ENCODE peak calls at places on chromosomes 3 and 15, in seven cellular contexts. One of them, this sample, is unnamed.

GRCh38 chr3:57729339-57730039 is 26.6 kb upstream of the SLMAP start:
- DNase-seq in PC-3: no peak
- DNase-seq in left ventricle myocardium inferior: no peak
- DNase-seq in heart left ventricle: no peak
- DNase-seq in foreskin fibroblast: no peak
- DNase-seq in BJ: no peak
- DNase-seq in breast epithelium: no peak
- DNase-seq in this sample: no peak

GRCh38 chr3:23710555-23710954 is 95.2 kb upstream of the UBE2E1 start:
- DNase-seq in PC-3: no peak
- DNase-seq in left ventricle myocardium inferior: peak; percentile 46
- DNase-seq in heart left ventricle: peak; percentile 60
- DNase-seq in foreskin fibroblast: peak; percentile 60
- DNase-seq in BJ: no peak
- DNase-seq in breast epithelium: no peak
- DNase-seq in this sample: no peak

GRCh38 chr3:197953325-197953724 is 3.3 kb downstream of the RPL35A start:
- DNase-seq in PC-3: no peak
- DNase-seq in left ventricle myocardium inferior: no peak
- DNase-seq in heart left ventricle: no peak
- DNase-seq in foreskin fibroblast: no peak
- DNase-seq in BJ: no peak
- DNase-seq in breast epithelium: no peak
- DNase-seq in this sample: no peak

GRCh38 chr15:67783303-67783702 is 42.0 kb upstream of the SKOR1 start:
- DNase-seq in PC-3: no peak
- DNase-seq in left ventricle myocardium inferior: no peak
- DNase-seq in heart left ventricle: no peak
- DNase-seq in foreskin fibroblast: no peak
- DNase-seq in BJ: no peak
- DNase-seq in breast epithelium: no peak
- DNase-seq in this sample: no peak

GRCh38 chr3:129824926-129825541 is 68.5 kb downstream of the TMCC1 start:
- DNase-seq in PC-3: peak; percentile 62
- DNase-seq in left ventricle myocardium inferior: no peak
- DNase-seq in heart left ventricle: no peak
- DNase-seq in foreskin fibroblast: no peak
- DNase-seq in BJ: no peak
- DNase-seq in breast epithelium: no peak
- DNase-seq in this sample: peak; percentile 38

GRCh38 chr15:40875996-40876740 is 2.1 kb upstream of the RHOV start:
- DNase-seq in PC-3: no peak
- DNase-seq in left ventricle myocardium inferior: no peak
- DNase-seq in heart left ventricle: no peak
- DNase-seq in foreskin fibroblast: no peak
- DNase-seq in BJ: no peak
- DNase-seq in breast epithelium: no peak
- DNase-seq in this sample: no peak

GRCh38 chr3:119296723-119297122 is 2.5 kb downstream of the ARHGAP31 start:
- DNase-seq in PC-3: no peak
- DNase-seq in left ventricle myocardium inferior: no peak
- DNase-seq in heart left ventricle: no peak
- DNase-seq in foreskin fibroblast: no peak
- DNase-seq in BJ: no peak
- DNase-seq in breast epithelium: no peak
- DNase-seq in this sample: no peak

GRCh38 chr3:160956785-160957184 is 148.4 kb downstream of the B3GALNT1 start:
- DNase-seq in PC-3: peak; percentile 74
- DNase-seq in left ventricle myocardium inferior: no peak
- DNase-seq in heart left ventricle: no peak
- DNase-seq in foreskin fibroblast: peak; percentile 12
- DNase-seq in BJ: no peak
- DNase-seq in breast epithelium: no peak
- DNase-seq in this sample: no peak

GRCh38 chr3:156665296-156665695 is 9.1 kb upstream of the TIPARP start:
- DNase-seq in PC-3: peak; percentile 55
- DNase-seq in left ventricle myocardium inferior: no peak
- DNase-seq in heart left ventricle: no peak
- DNase-seq in foreskin fibroblast: peak; percentile 89
- DNase-seq in BJ: peak; percentile 41
- DNase-seq in breast epithelium: no peak
- DNase-seq in this sample: no peak

GRCh38 chr3:100647171-100647570 is 37.8 kb downstream of the ADGRG7 start:
- DNase-seq in PC-3: no peak
- DNase-seq in left ventricle myocardium inferior: no peak
- DNase-seq in heart left ventricle: no peak
- DNase-seq in foreskin fibroblast: no peak
- DNase-seq in BJ: no peak
- DNase-seq in breast epithelium: no peak
- DNase-seq in this sample: no peak

GRCh38 chr3:10941972-10942371 is 50.6 kb upstream of the SLC6A1 start:
- DNase-seq in PC-3: peak; percentile 68
- DNase-seq in left ventricle myocardium inferior: no peak
- DNase-seq in heart left ventricle: peak; percentile 14
- DNase-seq in foreskin fibroblast: no peak
- DNase-seq in BJ: no peak
- DNase-seq in breast epithelium: no peak
- DNase-seq in this sample: no peak

GRCh38 chr3:187039723-187040414 is 99.4 kb downstream of the RPL39L start:
- DNase-seq in PC-3: no peak
- DNase-seq in left ventricle myocardium inferior: no peak
- DNase-seq in heart left ventricle: no peak
- DNase-seq in foreskin fibroblast: no peak
- DNase-seq in BJ: no peak
- DNase-seq in breast epithelium: no peak
- DNase-seq in this sample: no peak

GRCh38 chr15:82081904-82082810 is 36.3 kb upstream of the MEX3B start:
- DNase-seq in PC-3: peak; percentile 68
- DNase-seq in left ventricle myocardium inferior: no peak
- DNase-seq in heart left ventricle: no peak
- DNase-seq in foreskin fibroblast: peak; percentile 83
- DNase-seq in BJ: peak; percentile 74
- DNase-seq in breast epithelium: no peak
- DNase-seq in this sample: no peak

GRCh38 chr15:50624616-50625168 is 61.9 kb downstream of the TRPM7 start:
- DNase-seq in PC-3: no peak
- DNase-seq in left ventricle myocardium inferior: no peak
- DNase-seq in heart left ventricle: no peak
- DNase-seq in foreskin fibroblast: no peak
- DNase-seq in BJ: peak; percentile 22
- DNase-seq in breast epithelium: no peak
- DNase-seq in this sample: no peak

GRCh38 chr15:74041777-74042435 is 40.4 kb downstream of the GOLGA6A start:
- DNase-seq in PC-3: no peak
- DNase-seq in left ventricle myocardium inferior: no peak
- DNase-seq in heart left ventricle: no peak
- DNase-seq in foreskin fibroblast: no peak
- DNase-seq in BJ: no peak
- DNase-seq in breast epithelium: no peak
- DNase-seq in this sample: no peak

GRCh38 chr3:75171632-75172230 is 492.4 kb upstream of the FRG2C start:
- DNase-seq in PC-3: peak; percentile 48
- DNase-seq in left ventricle myocardium inferior: no peak
- DNase-seq in heart left ventricle: no peak
- DNase-seq in foreskin fibroblast: no peak
- DNase-seq in BJ: peak; percentile 1
- DNase-seq in breast epithelium: no peak
- DNase-seq in this sample: no peak

GRCh38 chr3:138113309-138113708 is 2.1 kb downstream of the DZIP1L start:
- DNase-seq in PC-3: no peak
- DNase-seq in left ventricle myocardium inferior: no peak
- DNase-seq in heart left ventricle: no peak
- DNase-seq in foreskin fibroblast: no peak
- DNase-seq in BJ: no peak
- DNase-seq in breast epithelium: no peak
- DNase-seq in this sample: peak; percentile 84

GRCh38 chr15:89335289-89336041 is 841 bp upstream of the POLG start:
- DNase-seq in PC-3: no peak
- DNase-seq in left ventricle myocardium inferior: no peak
- DNase-seq in heart left ventricle: no peak
- DNase-seq in foreskin fibroblast: no peak
- DNase-seq in BJ: no peak
- DNase-seq in breast epithelium: peak; percentile 36
- DNase-seq in this sample: no peak

GRCh38 chr3:173891272-173892100 is 493.9 kb downstream of the NLGN1 start:
- DNase-seq in PC-3: peak; percentile 29
- DNase-seq in left ventricle myocardium inferior: no peak
- DNase-seq in heart left ventricle: no peak
- DNase-seq in foreskin fibroblast: no peak
- DNase-seq in BJ: no peak
- DNase-seq in breast epithelium: no peak
- DNase-seq in this sample: no peak

GRCh38 chr3:181756645-181757044 is 44.9 kb downstream of the SOX2 start:
- DNase-seq in PC-3: no peak
- DNase-seq in left ventricle myocardium inferior: no peak
- DNase-seq in heart left ventricle: no peak
- DNase-seq in foreskin fibroblast: no peak
- DNase-seq in BJ: no peak
- DNase-seq in breast epithelium: no peak
- DNase-seq in this sample: no peak

GRCh38 chr15:59349715-59350420 is 22.8 kb downstream of the MYO1E start:
- DNase-seq in PC-3: peak; percentile 88
- DNase-seq in left ventricle myocardium inferior: no peak
- DNase-seq in heart left ventricle: peak; percentile 63
- DNase-seq in foreskin fibroblast: peak; percentile 90
- DNase-seq in BJ: peak; percentile 69
- DNase-seq in breast epithelium: peak; percentile 57
- DNase-seq in this sample: peak; percentile 85

GRCh38 chr3:17505856-17506255 is 236.6 kb downstream of the TBC1D5 start:
- DNase-seq in PC-3: peak; percentile 40
- DNase-seq in left ventricle myocardium inferior: no peak
- DNase-seq in heart left ventricle: no peak
- DNase-seq in foreskin fibroblast: no peak
- DNase-seq in BJ: no peak
- DNase-seq in breast epithelium: no peak
- DNase-seq in this sample: no peak

DNA sequence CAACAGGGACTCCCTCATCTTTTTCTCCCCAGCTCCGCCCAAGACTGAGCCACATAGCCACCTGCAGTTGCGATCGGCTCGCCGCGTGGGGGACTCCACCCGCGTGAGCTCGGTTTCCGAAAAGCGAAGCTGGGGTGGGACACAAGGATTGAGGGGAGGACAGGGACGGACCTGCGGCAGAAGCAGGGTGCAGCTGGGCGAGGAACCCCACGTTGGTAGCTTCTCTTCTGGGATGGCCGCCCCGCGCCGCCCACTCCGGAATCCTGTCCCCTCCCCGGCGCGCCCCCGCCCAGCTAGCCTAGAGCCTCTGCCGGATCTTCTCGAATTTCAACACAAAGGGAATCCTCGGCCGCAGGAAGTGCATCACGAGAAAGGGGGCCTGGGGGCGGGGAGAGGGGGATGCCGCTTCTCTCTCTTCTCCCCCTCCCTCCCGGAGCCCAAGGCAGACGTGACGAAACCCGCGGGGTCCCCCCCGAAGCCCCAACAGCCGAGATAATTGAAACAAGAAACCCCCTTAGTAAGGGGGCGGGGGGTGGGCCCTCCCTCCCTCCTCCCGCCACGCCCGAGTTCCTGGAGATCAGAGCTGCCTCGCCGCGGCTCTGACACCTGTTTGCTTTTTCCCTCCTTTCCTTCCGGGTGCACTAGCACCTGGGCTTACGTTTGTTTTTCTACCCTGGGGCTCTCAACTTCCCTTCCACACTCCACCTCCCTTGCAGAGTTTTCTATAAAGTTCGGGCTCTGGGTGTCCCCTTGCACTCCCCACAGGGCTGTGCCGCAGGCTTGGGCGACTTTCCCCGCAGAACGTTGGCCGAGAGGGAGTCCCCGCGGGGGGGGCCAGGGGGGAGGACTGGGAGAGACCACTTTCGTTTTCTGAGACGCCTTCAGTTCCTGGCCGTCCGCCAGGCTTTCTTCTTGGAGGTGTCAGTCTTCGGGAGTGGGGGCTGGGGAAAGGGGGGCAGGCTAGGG is 1.3 kb upstream of the KCNH8 start:
- DNase-seq in PC-3: peak; percentile 65
- DNase-seq in left ventricle myocardium inferior: peak; percentile 46
- DNase-seq in heart left ventricle: peak; percentile 64
- DNase-seq in foreskin fibroblast: peak; percentile 27
- DNase-seq in BJ: no peak
- DNase-seq in breast epithelium: peak; percentile 58
- DNase-seq in this sample: no peak
- H3K4me3 ChIP-seq in PC-3: peak overlapping the region; percentile 83
- H3K4me3 ChIP-seq in left ventricle myocardium inferior: peak overlapping the region; percentile 75
- H3K4me3 ChIP-seq in heart left ventricle: peak overlapping the region; percentile 59
- H3K4me3 ChIP-seq in foreskin fibroblast: peak overlapping the region; percentile 71
- H3K4me3 ChIP-seq in BJ: peak overlapping the region; percentile 64
- H3K4me3 ChIP-seq in breast epithelium: peak overlapping the region; percentile 74
- H3K4me3 ChIP-seq in this sample: peak overlapping the region; percentile 64

GRCh38 chr3:60933828-60934227 is 317.4 kb downstream of the FHIT start:
- DNase-seq in PC-3: peak; percentile 62
- DNase-seq in left ventricle myocardium inferior: no peak
- DNase-seq in heart left ventricle: no peak
- DNase-seq in foreskin fibroblast: no peak
- DNase-seq in BJ: no peak
- DNase-seq in breast epithelium: no peak
- DNase-seq in this sample: no peak
- TF ChIP-seq CTCF in PC-3: no peak
- TF ChIP-seq CTCF in left ventricle myocardium inferior: no peak
- TF ChIP-seq CTCF in heart left ventricle: no peak
- TF ChIP-seq CTCF in foreskin fibroblast: no peak
- TF ChIP-seq CTCF in BJ: no peak
- TF ChIP-seq CTCF in breast epithelium: no peak
- TF ChIP-seq CTCF in this sample: no peak

GRCh38 chr15:95132774-95133173 is 901.4 kb downstream of the MCTP2 start:
- DNase-seq in PC-3: peak; percentile 7
- DNase-seq in left ventricle myocardium inferior: no peak
- DNase-seq in heart left ventricle: no peak
- DNase-seq in foreskin fibroblast: peak; percentile 87
- DNase-seq in BJ: peak; percentile 46
- DNase-seq in breast epithelium: no peak
- DNase-seq in this sample: peak; percentile 89
- H3K4me3 ChIP-seq in PC-3: no peak overlapping the region
- H3K4me3 ChIP-seq in left ventricle myocardium inferior: no peak overlapping the region
- H3K4me3 ChIP-seq in heart left ventricle: no peak overlapping the region
- H3K4me3 ChIP-seq in foreskin fibroblast: no peak overlapping the region
- H3K4me3 ChIP-seq in BJ: no peak overlapping the region
- H3K4me3 ChIP-seq in breast epithelium: no peak overlapping the region
- H3K4me3 ChIP-seq in this sample: peak overlapping the region; percentile 38

DNA sequence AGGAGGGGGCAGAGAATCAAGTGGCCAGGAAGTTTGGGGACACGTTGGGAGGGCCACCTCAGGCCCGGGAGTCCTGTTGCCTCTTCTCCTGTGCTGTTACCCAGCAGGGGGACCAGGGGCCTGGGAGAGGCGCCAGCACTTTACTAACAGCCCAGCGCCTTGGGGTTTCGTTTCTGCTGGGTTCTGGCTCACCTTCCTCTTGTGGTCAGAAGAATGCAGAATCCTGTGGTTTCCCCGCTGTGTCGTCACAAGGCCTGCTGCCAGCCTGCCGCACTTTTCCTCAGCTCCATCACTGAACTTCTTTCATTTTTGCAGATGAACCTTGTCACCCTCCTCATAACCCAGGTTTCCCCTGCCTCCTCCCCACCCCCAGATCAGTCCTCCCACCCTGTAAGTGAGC is 67.7 kb downstream of the SLC30A4 start:
- DNase-seq in PC-3: peak; percentile 94
- DNase-seq in left ventricle myocardium inferior: peak; percentile 49
- DNase-seq in heart left ventricle: peak; percentile 50
- DNase-seq in foreskin fibroblast: peak; percentile 89
- DNase-seq in BJ: peak; percentile 75
- DNase-seq in breast epithelium: peak; percentile 91
- DNase-seq in this sample: peak; percentile 66
- TF ChIP-seq CTCF in PC-3: peak; percentile 31
- TF ChIP-seq CTCF in left ventricle myocardium inferior: no peak
- TF ChIP-seq CTCF in heart left ventricle: no peak
- TF ChIP-seq CTCF in foreskin fibroblast: no peak
- TF ChIP-seq CTCF in BJ: peak; percentile 44
- TF ChIP-seq CTCF in breast epithelium: no peak
- TF ChIP-seq CTCF in this sample: no peak

GRCh38 chr15:53359038-53359437 is 400.4 kb downstream of the WDR72 start:
- DNase-seq in PC-3: no peak
- DNase-seq in left ventricle myocardium inferior: no peak
- DNase-seq in heart left ventricle: no peak
- DNase-seq in foreskin fibroblast: no peak
- DNase-seq in BJ: no peak
- DNase-seq in breast epithelium: no peak
- DNase-seq in this sample: no peak
- H3K4me3 ChIP-seq in PC-3: no peak overlapping the region
- H3K4me3 ChIP-seq in left ventricle myocardium inferior: no peak overlapping the region
- H3K4me3 ChIP-seq in heart left ventricle: no peak overlapping the region
- H3K4me3 ChIP-seq in foreskin fibroblast: no peak overlapping the region
- H3K4me3 ChIP-seq in BJ: no peak overlapping the region
- H3K4me3 ChIP-seq in breast epithelium: no peak overlapping the region
- H3K4me3 ChIP-seq in this sample: no peak overlapping the region

This sample was measured in epithelial cell of proximal tubule.